ENCODE peak calls at places on chromosome 6, in eight cellular contexts. T, A, D, J, B, I, X and O are unnamed samples.
A peak's percentile ranks its signal among the peaks of the same experiment; 100 is the strongest.

GRCh38 chr6:138215071-138215470 is 3.2 kb downstream of the PBOV1 start:
- DNase-seq in T (no peak), A (no peak), D (no peak), J (no peak), B (no peak), I (no peak), X (no peak), O (no peak)

GRCh38 chr6:31689249-31690110 is 8.6 kb upstream of the LY6G5C start:
- DNase-seq in T (no peak), A (no peak), D (no peak), J (peak; percentile 66), B (no peak), I (no peak), X (no peak), O (no peak)

GRCh38 chr6:107704377-107705013 is 119.6 kb downstream of the SCML4 start:
- DNase-seq in T (peak; percentile 23), A (no peak), D (no peak), J (no peak), B (peak; percentile 53), I (peak; percentile 45), X (peak; percentile 21), O (no peak)

GRCh38 chr6:39453956-39454524 is 131.5 kb upstream of the KCNK16 start:
- DNase-seq in T (no peak), A (no peak), D (no peak), J (no peak), B (no peak), I (no peak), X (no peak), O (no peak)

GRCh38 chr6:17907467-17908229 is 79.8 kb downstream of the KIF13A start:
- DNase-seq in T (no peak), A (peak; percentile 21), D (no peak), J (no peak), B (no peak), I (no peak), X (peak; percentile 99), O (no peak)

GRCh38 chr6:108252055-108252454 is 8.8 kb downstream of the SNX3 start:
- DNase-seq in T (no peak), A (no peak), D (no peak), J (no peak), B (no peak), I (no peak), X (no peak), O (no peak)

GRCh38 chr6:163787001-163787667 is 372.6 kb downstream of the QKI start:
- DNase-seq in T (no peak), A (no peak), D (no peak), J (no peak), B (no peak), I (no peak), X (no peak), O (no peak)

GRCh38 chr6:141580988-141581387 is 551.7 kb upstream of the GJE1 start:
- DNase-seq in T (no peak), A (no peak), D (no peak), J (no peak), B (no peak), I (no peak), X (peak; percentile 49), O (no peak)

GRCh38 chr6:44309092-44309491 is 4.1 kb downstream of the AARS2 start:
- DNase-seq in T (no peak), A (no peak), D (no peak), J (no peak), B (no peak), I (no peak), X (no peak), O (no peak)

GRCh38 chr6:44129841-44130322 is 2.5 kb downstream of the TMEM63B start:
- DNase-seq in T (no peak), A (no peak), D (no peak), J (no peak), B (no peak), I (no peak), X (no peak), O (no peak)

GRCh38 chr6:48176909-48177308 is 65.9 kb upstream of the PTCHD4 start:
- DNase-seq in T (no peak), A (no peak), D (no peak), J (no peak), B (no peak), I (no peak), X (no peak), O (no peak)

GRCh38 chr6:135902756-135903331 is 51.3 kb downstream of the PDE7B start:
- DNase-seq in T (no peak), A (no peak), D (no peak), J (no peak), B (no peak), I (no peak), X (peak; percentile 9), O (no peak)

GRCh38 chr6:64803470-64804166 is 903.4 kb downstream of the EYS start:
- DNase-seq in T (no peak), A (no peak), D (no peak), J (no peak), B (no peak), I (no peak), X (no peak), O (no peak)

GRCh38 chr6:340991-341827 is 48.9 kb downstream of the DUSP22 start:
- DNase-seq in T (no peak), A (no peak), D (no peak), J (no peak), B (peak; percentile 64), I (no peak), X (no peak), O (no peak)

GRCh38 chr6:147109707-147110106 is 94.5 kb upstream of the STXBP5 start:
- DNase-seq in T (no peak), A (no peak), D (no peak), J (no peak), B (no peak), I (no peak), X (no peak), O (no peak)

GRCh38 chr6:121515615-121516265 is 80.3 kb downstream of the GJA1 start:
- DNase-seq in T (no peak), A (no peak), D (no peak), J (no peak), B (no peak), I (no peak), X (no peak), O (no peak)

GRCh38 chr6:27495386-27496135 is 22.7 kb upstream of the ZNF184 start:
- DNase-seq in T (peak; percentile 59), A (no peak), D (no peak), J (peak; percentile 76), B (no peak), I (peak; percentile 27), X (peak; percentile 81), O (no peak)

GRCh38 chr6:150721411-150722266 is 122.0 kb downstream of the PLEKHG1 start:
- DNase-seq in T (no peak), A (no peak), D (no peak), J (no peak), B (no peak), I (no peak), X (no peak), O (no peak)

GRCh38 chr6:53042112-53042511 is 23.1 kb upstream of the FBXO9 start:
- DNase-seq in T (no peak), A (no peak), D (no peak), J (no peak), B (no peak), I (no peak), X (peak; percentile 92), O (no peak)

GRCh38 chr6:163132050-163132750 is 282.3 kb upstream of the QKI start:
- DNase-seq in T (no peak), A (no peak), D (no peak), J (no peak), B (no peak), I (no peak), X (no peak), O (no peak)

GRCh38 chr6:44179648-44180047 is 21.0 kb downstream of the CAPN11 start:
- DNase-seq in T (no peak), A (no peak), D (no peak), J (no peak), B (no peak), I (no peak), X (no peak), O (no peak)

GRCh38 chr6:128511518-128511917 is 8.9 kb downstream of the PTPRK start:
- DNase-seq in T (no peak), A (no peak), D (no peak), J (no peak), B (no peak), I (no peak), X (peak; percentile 56), O (no peak)

GRCh38 chr6:104699598-104700329 is 160.0 kb downstream of the HACE1 start:
- DNase-seq in T (no peak), A (no peak), D (no peak), J (no peak), B (no peak), I (no peak), X (no peak), O (no peak)

GRCh38 chr6:148451690-148452089 is 109.1 kb downstream of the SASH1 start:
- DNase-seq in T (no peak), A (no peak), D (no peak), J (peak; percentile 67), B (no peak), I (no peak), X (no peak), O (no peak)

GRCh38 chr6:148358196-148358785 is 15.7 kb downstream of the SASH1 start:
- DNase-seq in T (no peak), A (no peak), D (no peak), J (no peak), B (no peak), I (no peak), X (no peak), O (no peak)

GRCh38 chr6:151142676-151143075 is 97.1 kb upstream of the AKAP12 start:
- DNase-seq in T (no peak), A (no peak), D (no peak), J (no peak), B (no peak), I (no peak), X (no peak), O (no peak)

GRCh38 chr6:76810286-76810685 is 653.0 kb downstream of the HTR1B start:
- DNase-seq in T (no peak), A (no peak), D (no peak), J (no peak), B (no peak), I (no peak), X (no peak), O (no peak)

GRCh38 chr6:88919032-88919431 is 44.4 kb downstream of the RNGTT start:
- DNase-seq in T (no peak), A (no peak), D (no peak), J (no peak), B (no peak), I (no peak), X (peak; percentile 16), O (no peak)

GRCh38 chr6:148548065-148548748 is 198.6 kb upstream of the UST start:
- DNase-seq in T (no peak), A (no peak), D (peak; percentile 59), J (no peak), B (no peak), I (no peak), X (no peak), O (no peak)

GRCh38 chr6:56403663-56404200 is 156.4 kb upstream of the COL21A1 start:
- DNase-seq in T (no peak), A (no peak), D (no peak), J (no peak), B (no peak), I (no peak), X (no peak), O (no peak)

GRCh38 chr6:92979281-92979680 is 440.1 kb downstream of the EPHA7 start:
- DNase-seq in T (no peak), A (no peak), D (no peak), J (no peak), B (no peak), I (no peak), X (no peak), O (no peak)

GRCh38 chr6:12172572-12172971 is 117.6 kb upstream of the EDN1 start:
- DNase-seq in T (no peak), A (no peak), D (no peak), J (no peak), B (no peak), I (no peak), X (no peak), O (no peak)

GRCh38 chr6:28496099-28496779 is 19.4 kb downstream of the GPX6 start:
- DNase-seq in T (no peak), A (no peak), D (no peak), J (no peak), B (no peak), I (no peak), X (no peak), O (no peak)

GRCh38 chr6:87661503-87661902 is 40.5 kb downstream of the AKIRIN2 start:
- DNase-seq in T (no peak), A (no peak), D (no peak), J (no peak), B (no peak), I (no peak), X (no peak), O (no peak)